ENCODE peak calls at places on chromosomes 6 and 20, in four cellular contexts. Q is heart left ventricle; X is sciatic nerve; O is naive thymus-derived CD8-positive, alpha-beta T cell. N is an unnamed sample.
A peak's percentile ranks its signal among the peaks of the same experiment; 100 is the strongest.

GRCh38 chr20:49312661-49313060 is 34.8 kb upstream of the ZNFX1 start:
- ATAC-seq in Q (no peak), X (no peak), O (no peak), N (no peak)

GRCh38 chr20:38084425-38084951 is 50.9 kb downstream of the RPRD1B start:
- ATAC-seq in O (no peak), Q (peak; percentile 73), X (no peak), N (peak; percentile 86)

GRCh38 chr6:160930547-160931377 is 60.8 kb upstream of the MAP3K4 start:
- ATAC-seq in X (peak; percentile 96), Q (peak; percentile 91), O (peak; percentile 39), N (peak; percentile 89)

GRCh38 chr6:6559994-6560393 is 28.5 kb upstream of the LY86 start:
- ATAC-seq in X (no peak), O (no peak), Q (no peak), N (no peak)

GRCh38 chr20:16748058-16748457 is at the start of gene OTOR:
- ATAC-seq in Q (no peak), X (no peak), O (no peak), N (no peak)

GRCh38 chr6:169722362-169723199 is 1.7 kb downstream of the PHF10 start:
- ATAC-seq in O (peak; percentile 45), Q (peak; percentile 65), X (peak; percentile 72), N (peak; percentile 31)

GRCh38 chr6:136087986-136088385 is 162.1 kb downstream of the MTFR2 start:
- ATAC-seq in X (no peak), Q (peak; percentile 58), O (no peak), N (no peak)

GRCh38 chr6:42764883-42765653 is 16.8 kb upstream of the BICRAL start:
- ATAC-seq in O (no peak), X (no peak), Q (no peak), N (no peak)

GRCh38 chr20:52166150-52166549 is 25.4 kb downstream of the ZFP64 start:
- ATAC-seq in Q (no peak), X (no peak), O (no peak), N (no peak)

GRCh38 chr6:18733921-18734550 is 346.9 kb downstream of the RNF144B start:
- ATAC-seq in X (no peak), Q (no peak), O (no peak), N (no peak)

GRCh38 chr6:158771399-158772158 is 47.6 kb downstream of the EZR start:
- ATAC-seq in O (peak; percentile 40), Q (no peak), X (no peak), N (no peak)

GRCh38 chr20:6213311-6213710 is 90.5 kb upstream of the FERMT1 start:
- ATAC-seq in Q (no peak), X (no peak), O (no peak), N (no peak)

GRCh38 chr6:149031545-149032317 is 284.9 kb downstream of the UST start:
- ATAC-seq in X (peak; percentile 7), Q (peak; percentile 24), O (no peak), N (no peak)

GRCh38 chr20:51366155-51366886 is 176.2 kb downstream of the NFATC2 start:
- ATAC-seq in Q (peak; percentile 86), X (peak; percentile 90), O (no peak), N (peak; percentile 82)

GRCh38 chr6:10658910-10659696 is 35.3 kb downstream of the C6orf52 start:
- ATAC-seq in O (no peak), Q (no peak), X (no peak), N (no peak)

GRCh38 chr20:41407617-41408016 is 41.0 kb upstream of the EMILIN3 start:
- ATAC-seq in X (no peak), Q (no peak), O (peak; percentile 55), N (no peak)

GRCh38 chr6:17808609-17809008 is 101.9 kb upstream of the NUP153 start:
- ATAC-seq in X (no peak), O (no peak), Q (no peak), N (no peak)

GRCh38 chr6:33792990-33793389 is 4.1 kb upstream of the LEMD2 start:
- ATAC-seq in X (no peak), Q (no peak), O (no peak), N (no peak)

GRCh38 chr6:34207695-34208443 is 28.8 kb upstream of the HMGA1 start:
- ATAC-seq in X (no peak), Q (no peak), O (no peak), N (no peak)

GRCh38 chr6:34664270-34664971 is 32.1 kb downstream of the ILRUN start:
- ATAC-seq in X (no peak), Q (no peak), O (no peak), N (no peak)

GRCh38 chr6:146944809-146945208 is 259.4 kb upstream of the STXBP5 start:
- ATAC-seq in X (no peak), O (no peak), Q (no peak), N (no peak)

GRCh38 chr6:113668712-113669408 is 188.3 kb upstream of the MARCKS start:
- ATAC-seq in Q (peak; percentile 45), O (no peak), X (peak; percentile 74), N (no peak)

GRCh38 chr6:146297815-146298214 is 245.8 kb upstream of the RAB32 start:
- ATAC-seq in O (no peak), Q (no peak), X (no peak), N (no peak)

GRCh38 chr6:136639671-136640070 is 89.4 kb upstream of the MAP7 start:
- ATAC-seq in Q (no peak), X (no peak), O (no peak), N (no peak)

GRCh38 chr6:33869826-33870423 is 66.1 kb upstream of the MLN start:
- ATAC-seq in O (no peak), X (no peak), Q (no peak), N (no peak)

GRCh38 chr6:156840606-156841005 is 63.4 kb downstream of the ARID1B start:
- ATAC-seq in X (no peak), O (no peak), Q (no peak), N (no peak)

GRCh38 chr6:164612731-164613130 is 696.7 kb downstream of the C6orf118 start:
- ATAC-seq in O (no peak), X (no peak), Q (no peak), N (no peak)

GRCh38 chr6:8243462-8243861 is 141.1 kb upstream of the EEF1E1 start:
- ATAC-seq in X (no peak), Q (no peak), O (no peak), N (no peak)

GRCh38 chr20:57391439-57392129 is 388 bp downstream of the RBM38 start:
- ATAC-seq in X (no peak), Q (no peak), O (no peak), N (peak; percentile 2)

GRCh38 chr6:37362101-37362823 is 8.5 kb downstream of the RNF8 start:
- ATAC-seq in Q (no peak), O (no peak), X (no peak), N (no peak)

GRCh38 chr6:69957990-69958559 is 91.7 kb downstream of the COL19A1 start:
- ATAC-seq in Q (no peak), X (no peak), O (no peak), N (no peak)

GRCh38 chr6:166693880-166694279 is 66.8 kb upstream of the RPS6KA2 start:
- ATAC-seq in O (no peak), X (no peak), Q (no peak), N (no peak)

N was measured in gastroesophageal sphincter.